ENCODE peak calls at places on chromosomes 1 and 21, in nine cellular contexts. J, L, G, P, S, D, W, C and F are unnamed samples.

GRCh38 chr1:21857840-21858670 is 46.0 kb downstream of the LDLRAD2 start:
- DNase-seq in J (no peak), L (no peak), G (no peak), P (no peak), S (no peak), D (no peak), W (no peak), C (no peak), F (no peak)

GRCh38 chr1:221030121-221030649 is 150.9 kb downstream of the HLX start:
- DNase-seq in J (no peak), L (no peak), G (no peak), P (no peak), S (no peak), D (no peak), W (no peak), C (no peak), F (no peak)

GRCh38 chr1:209791920-209792319 is 7.6 kb upstream of the C1orf74 start:
- DNase-seq in J (no peak), L (no peak), G (no peak), P (no peak), S (no peak), D (peak; percentile 57), W (no peak), C (no peak), F (peak; percentile 64)

GRCh38 chr21:44398499-44398898 is 45.1 kb downstream of the TRPM2 start:
- DNase-seq in J (no peak), L (no peak), G (no peak), P (peak; percentile 9), S (no peak), D (no peak), W (no peak), C (no peak), F (no peak)

GRCh38 chr1:65421341-65422174 is 1.1 kb downstream of the LEPR start:
- DNase-seq in J (no peak), L (no peak), G (peak; percentile 39), P (no peak), S (peak; percentile 20), D (no peak), W (peak; percentile 38), C (peak; percentile 9), F (no peak)

GRCh38 chr1:100869996-100870395 is 24.6 kb downstream of the EXTL2 start:
- DNase-seq in J (no peak), L (no peak), G (no peak), P (no peak), S (no peak), D (no peak), W (no peak), C (no peak), F (no peak)

GRCh38 chr1:54362881-54363340 is 43.3 kb downstream of the SSBP3 start:
- DNase-seq in J (no peak), L (no peak), G (no peak), P (no peak), S (no peak), D (no peak), W (no peak), C (no peak), F (no peak)

GRCh38 chr1:89989791-89990190 is 5.1 kb upstream of the ZNF326 start:
- DNase-seq in J (no peak), L (peak; percentile 59), G (no peak), P (no peak), S (no peak), D (no peak), W (no peak), C (no peak), F (no peak)

GRCh38 chr1:194233069-194233468 is 1046.7 kb upstream of the B3GALT2 start:
- DNase-seq in J (no peak), L (no peak), G (peak; percentile 7), P (no peak), S (no peak), D (no peak), W (peak; percentile 5), C (no peak), F (peak; percentile 10)
- TF ChIP-seq CTCF in J (no peak), L (no peak), G (no peak), P (no peak), S (no peak), D (no peak), W (no peak), C (no peak), F (no peak)

DNA sequence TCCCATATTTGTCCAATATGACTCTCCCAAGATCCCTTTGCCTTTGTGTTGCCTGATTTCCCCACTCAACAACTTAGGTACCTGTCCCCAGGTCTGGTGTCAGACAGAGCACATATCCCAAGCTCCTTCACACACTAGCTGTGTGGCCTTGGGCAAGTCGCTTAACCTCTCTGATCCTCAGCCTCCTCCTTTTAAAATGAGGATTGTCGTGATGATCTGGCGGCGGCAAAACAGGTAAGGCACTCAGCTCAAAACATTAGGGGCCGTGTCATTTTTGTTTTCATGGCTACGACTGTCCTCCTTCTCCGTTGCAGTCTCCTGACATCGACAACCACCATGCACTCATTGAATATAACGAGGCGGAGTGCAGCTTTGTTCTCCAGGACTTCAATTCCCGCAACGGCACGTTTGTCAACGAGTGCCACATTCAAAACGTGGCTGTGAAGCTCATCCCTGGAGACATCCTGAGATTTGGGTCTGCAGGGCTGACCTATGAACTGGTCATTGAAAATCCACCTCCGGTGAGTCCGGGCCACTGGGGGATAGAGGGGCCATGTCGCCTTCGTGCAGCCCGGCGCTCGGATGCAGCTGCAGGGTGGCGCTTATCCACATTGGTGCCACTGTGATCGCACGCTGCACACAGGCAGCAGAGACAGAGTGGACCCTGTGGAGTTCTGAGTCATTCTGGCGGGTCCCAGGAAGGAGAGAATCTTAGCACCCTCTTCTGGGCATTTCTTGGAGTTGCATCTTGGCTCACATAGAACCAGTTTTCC is 25.2 kb downstream of the FHAD1 start:
- DNase-seq in J (peak; percentile 49), L (peak; percentile 89), G (peak; percentile 54), P (no peak), S (peak; percentile 74), D (peak; percentile 63), W (peak; percentile 73), C (peak; percentile 61), F (peak; percentile 89)
- TF ChIP-seq CTCF in J (peak; percentile 66), L (peak; percentile 90), G (peak; percentile 79), P (peak; percentile 82), S (peak; percentile 62), D (peak; percentile 60), W (peak; percentile 81), C (peak; percentile 76), F (peak; percentile 75)

GRCh38 chr1:42925132-42925769 is 33.4 kb downstream of the SLC2A1 start:
- DNase-seq in J (no peak), L (peak; percentile 55), G (no peak), P (no peak), S (no peak), D (no peak), W (no peak), C (no peak), F (no peak)

GRCh38 chr1:42923367-42924248 is 35.1 kb downstream of the SLC2A1 start:
- DNase-seq in J (no peak), L (no peak), G (no peak), P (no peak), S (no peak), D (no peak), W (no peak), C (no peak), F (no peak)

GRCh38 chr1:42926235-42926869 is 32.3 kb downstream of the SLC2A1 start:
- DNase-seq in J (no peak), L (peak; percentile 43), G (no peak), P (no peak), S (no peak), D (no peak), W (no peak), C (no peak), F (no peak)

GRCh38 chr1:42924249-42925131 is 34.2 kb downstream of the SLC2A1 start:
- DNase-seq in J (peak; percentile 96), L (peak; percentile 98), G (peak; percentile 81), P (peak; percentile 96), S (peak; percentile 94), D (peak; percentile 96), W (peak; percentile 81), C (peak; percentile 91), F (no peak)

DNA sequence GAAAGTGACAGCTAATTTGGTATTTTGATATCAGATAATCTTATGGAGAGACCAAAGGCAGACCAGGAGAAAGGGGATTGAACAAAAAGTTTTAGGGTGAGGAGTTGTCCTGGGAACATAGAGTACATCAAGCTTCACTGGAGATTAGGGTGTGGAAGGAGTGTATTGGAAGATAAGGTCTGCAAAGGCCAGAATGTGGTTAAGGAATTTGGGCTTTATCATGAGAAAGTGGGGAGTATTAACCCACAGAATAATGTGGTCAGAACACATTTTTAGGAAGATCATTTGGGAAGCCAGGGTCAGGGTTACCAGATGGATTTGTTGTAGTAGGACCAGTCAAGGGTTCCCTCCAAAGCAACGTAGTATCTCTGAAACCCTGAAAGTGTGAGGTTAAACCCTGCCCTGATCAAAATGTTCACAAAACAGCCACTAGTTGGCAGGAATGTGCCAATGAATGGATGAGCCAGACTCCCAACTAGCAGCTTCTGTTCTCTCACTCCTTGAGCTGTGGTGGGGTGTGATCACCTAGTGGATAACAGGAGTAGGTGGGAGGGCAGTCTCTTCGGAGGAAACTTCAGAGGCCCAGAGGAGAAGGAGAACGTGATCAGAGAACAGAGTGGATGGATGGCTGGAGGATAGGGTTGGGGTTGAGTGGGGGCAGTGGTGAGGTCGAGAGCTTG is 35.8 kb downstream of the SLC2A1 start:
- DNase-seq in J (no peak), L (peak; percentile 92), G (peak; percentile 71), P (no peak), S (peak; percentile 44), D (no peak), W (peak; percentile 67), C (peak; percentile 71), F (peak; percentile 77)
- TF ChIP-seq CTCF in J (peak; percentile 57), L (peak; percentile 82), G (peak; percentile 81), P (peak; percentile 61), S (peak; percentile 25), D (peak; percentile 49), W (peak; percentile 85), C (peak; percentile 74), F (peak; percentile 67)

GRCh38 chr1:30420519-30421050 is 302.8 kb downstream of the MATN1 start:
- DNase-seq in J (peak; percentile 1), L (peak; percentile 24), G (no peak), P (no peak), S (no peak), D (no peak), W (no peak), C (no peak), F (peak; percentile 17)

GRCh38 chr1:30419831-30420230 is 303.6 kb downstream of the MATN1 start:
- DNase-seq in J (no peak), L (no peak), G (no peak), P (no peak), S (no peak), D (no peak), W (no peak), C (no peak), F (no peak)

GRCh38 chr1:30425046-30425445 is 298.3 kb downstream of the MATN1 start:
- DNase-seq in J (no peak), L (no peak), G (no peak), P (no peak), S (no peak), D (no peak), W (no peak), C (no peak), F (no peak)

GRCh38 chr1:30423570-30423969 is 299.8 kb downstream of the MATN1 start:
- DNase-seq in J (peak; percentile 1), L (no peak), G (no peak), P (peak; percentile 7), S (no peak), D (no peak), W (no peak), C (no peak), F (no peak)

DNA sequence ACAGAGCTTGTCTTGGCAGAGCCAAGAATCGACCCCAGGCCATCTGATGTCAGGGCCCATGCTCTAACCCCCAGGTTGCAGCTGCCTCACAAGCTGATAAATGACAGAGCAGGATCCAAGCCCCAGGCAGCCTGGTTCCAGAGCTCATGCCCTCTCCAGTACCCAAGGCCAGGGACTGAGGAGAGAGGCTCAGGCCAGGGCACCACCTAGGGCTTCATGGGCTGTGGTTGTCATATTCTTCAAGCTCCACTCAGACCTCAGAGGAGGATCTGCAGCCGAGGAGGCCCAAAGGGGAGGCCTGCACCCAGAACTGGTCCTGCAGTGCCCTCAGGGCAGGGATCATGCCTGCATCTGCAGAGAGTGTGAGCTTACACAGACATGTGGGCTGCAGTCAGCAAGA is 301.1 kb downstream of the MATN1 start:
- DNase-seq in J (no peak), L (peak; percentile 31), G (no peak), P (peak; percentile 37), S (no peak), D (no peak), W (no peak), C (no peak), F (no peak)
- TF ChIP-seq CTCF in J (no peak), L (no peak), G (no peak), P (no peak), S (no peak), D (no peak), W (no peak), C (no peak), F (no peak)